ENCODE peak calls at places on chromosomes 1 and 21, in six cellular contexts. Z is brain microvascular endothelial cell, J is OCI-LY7, V is GM12878, C is mesothelial cell of epicardium, G is HFFc6. P is an unnamed sample.

GRCh38 chr1:1421147-1421906 is at the start of gene ANKRD65:
- DNase-seq in G (no peak), C (no peak), Z (no peak), V (no peak), J (no peak), P (no peak)

GRCh38 chr1:208252126-208252853 is 8.1 kb upstream of the PLXNA2 start:
- DNase-seq in Z (no peak), J (no peak), G (no peak), V (no peak), C (no peak), P (no peak)

GRCh38 chr1:156510709-156511108 is 10.1 kb upstream of the MEF2D start:
- DNase-seq in C (no peak), J (no peak), G (peak), Z (no peak), V (no peak), P (no peak)

GRCh38 chr1:203476223-203476622 is 617 bp downstream of the PRELP start:
- DNase-seq in C (no peak), Z (no peak), G (no peak), J (no peak), V (no peak), P (no peak)

GRCh38 chr21:45004059-45004422 is 64.2 kb downstream of the SLX9 start:
- DNase-seq in G (no peak), Z (no peak), J (no peak), V (no peak), C (no peak), P (no peak)

GRCh38 chr1:187270256-187270655 is 441.5 kb downstream of the PLA2G4A start:
- DNase-seq in J (no peak), Z (no peak), V (no peak), C (no peak), G (no peak), P (no peak)

GRCh38 chr1:242017580-242018233 is 18.8 kb upstream of the MAP1LC3C start:
- DNase-seq in V (no peak), G (no peak), Z (peak), C (no peak), J (peak), P (peak)

GRCh38 chr1:26434161-26434752 is 2.1 kb downstream of the DHDDS start:
- DNase-seq in Z (no peak), J (no peak), V (no peak), C (no peak), G (no peak), P (no peak)

GRCh38 chr1:43382027-43382771 is 7.4 kb downstream of the MED8 start:
- DNase-seq in J (no peak), V (no peak), G (no peak), Z (no peak), C (no peak), P (no peak)

GRCh38 chr21:29524055-29524454 is 225.3 kb downstream of the BACH1 start:
- DNase-seq in J (no peak), G (no peak), V (no peak), C (no peak), Z (no peak), P (no peak)

GRCh38 chr1:35825255-35825654 is 17.4 kb downstream of the AGO4 start:
- DNase-seq in J (no peak), V (no peak), Z (no peak), G (no peak), C (no peak), P (no peak)

GRCh38 chr1:116345830-116346229 is 27.2 kb upstream of the ATP1A1 start:
- DNase-seq in G (no peak), Z (no peak), V (no peak), J (peak), C (no peak), P (no peak)

GRCh38 chr21:41254090-41254700 is 62.4 kb upstream of the FAM3B start:
- DNase-seq in V (no peak), G (no peak), J (no peak), C (no peak), Z (no peak), P (no peak)

GRCh38 chr1:89882348-89883029 is 61.7 kb downstream of the LRRC8D start:
- DNase-seq in C (no peak), Z (no peak), G (no peak), V (no peak), J (no peak), P (no peak)

GRCh38 chr1:89523597-89524368 is 846 bp upstream of the LRRC8B start:
- DNase-seq in G (no peak), V (no peak), J (peak), C (no peak), Z (no peak), P (peak)

GRCh38 chr1:2025491-2025981 is 6.4 kb downstream of the GABRD start:
- DNase-seq in Z (no peak), V (no peak), J (no peak), G (no peak), C (no peak), P (no peak)

GRCh38 chr1:69814926-69815325 is 247.2 kb downstream of the LRRC7 start:
- DNase-seq in V (no peak), C (no peak), J (no peak), G (no peak), Z (no peak), P (no peak)

GRCh38 chr1:41573803-41574713 is 89.6 kb upstream of the EDN2 start:
- DNase-seq in Z (peak), V (peak), G (peak), C (peak), J (peak), P (peak)

GRCh38 chr1:113984710-113985109 is 5.4 kb downstream of the OLFML3 start:
- DNase-seq in J (no peak), G (no peak), C (no peak), Z (no peak), V (no peak), P (no peak)

GRCh38 chr21:15415541-15416261 is 314.1 kb upstream of the USP25 start:
- DNase-seq in J (no peak), G (no peak), C (no peak), V (no peak), Z (no peak), P (no peak)

GRCh38 chr1:247193958-247194357 is 22.1 kb upstream of the ZNF124 start:
- DNase-seq in C (no peak), G (no peak), V (no peak), J (no peak), Z (no peak), P (no peak)

GRCh38 chr1:77655431-77655974 is 27.0 kb downstream of the ZZZ3 start:
- DNase-seq in V (no peak), Z (no peak), C (no peak), G (no peak), J (no peak), P (no peak)

GRCh38 chr1:93672069-93672468 is 9.6 kb downstream of the BCAR3 start:
- DNase-seq in G (no peak), V (no peak), C (peak), Z (peak), J (no peak), P (no peak)

GRCh38 chr21:38843806-38844479 is 38.2 kb downstream of the ETS2 start:
- DNase-seq in C (no peak), G (peak), J (no peak), Z (peak), V (no peak), P (no peak)

GRCh38 chr1:44881011-44881632 is 38.1 kb upstream of the PTCH2 start:
- DNase-seq in V (no peak), G (peak), J (no peak), Z (peak), C (no peak), P (no peak)

GRCh38 chr21:42683371-42684108 is 30.1 kb downstream of the PDE9A start:
- DNase-seq in G (no peak), C (no peak), Z (no peak), V (no peak), J (no peak), P (no peak)

GRCh38 chr1:230157409-230158390 is 90.7 kb downstream of the GALNT2 start:
- DNase-seq in C (no peak), V (no peak), G (no peak), J (no peak), Z (no peak), P (no peak)

GRCh38 chr1:177820213-177820612 is 149.6 kb downstream of the SEC16B start:
- DNase-seq in C (no peak), Z (no peak), G (no peak), J (no peak), V (no peak), P (no peak)

GRCh38 chr1:183327429-183328290 is 90.5 kb downstream of the NMNAT2 start:
- DNase-seq in J (no peak), Z (no peak), G (no peak), V (no peak), C (no peak), P (no peak)

GRCh38 chr1:243680861-243681260 is 169.2 kb downstream of the AKT3 start:
- DNase-seq in G (no peak), V (no peak), C (no peak), Z (no peak), J (no peak), P (no peak)

GRCh38 chr21:43767980-43768867 is 7.9 kb downstream of the CSTB start:
- DNase-seq in V (no peak), J (no peak), Z (peak), G (peak), C (no peak), P (no peak)

GRCh38 chr21:45164838-45165237 is 90.5 kb downstream of the ADARB1 start:
- DNase-seq in Z (no peak), G (no peak), J (no peak), C (no peak), V (no peak), P (no peak)

GRCh38 chr1:100671604-100672003 is 47.9 kb upstream of the VCAM1 start:
- DNase-seq in Z (no peak), J (no peak), G (no peak), V (no peak), C (no peak), P (no peak)
- TF ChIP-seq CTCF in Z (peak), J (no peak), G (no peak), V (no peak), C (no peak), P (no peak)

GRCh38 chr1:210198840-210199239 is 33.8 kb upstream of the SERTAD4 start:
- DNase-seq in G (no peak), C (no peak), Z (no peak), J (no peak), V (no peak), P (no peak)

GRCh38 chr1:210201671-210202070 is 30.9 kb upstream of the SERTAD4 start:
- DNase-seq in C (no peak), G (peak), Z (no peak), V (no peak), J (no peak), P (no peak)

GRCh38 chr1:210195635-210196160 is 36.9 kb upstream of the SERTAD4 start:
- DNase-seq in Z (no peak), G (no peak), V (no peak), J (no peak), C (no peak), P (no peak)

GRCh38 chr1:210200090-210200736 is 32.4 kb upstream of the SERTAD4 start:
- DNase-seq in Z (no peak), C (no peak), G (no peak), V (no peak), J (no peak), P (no peak)
- TF ChIP-seq CTCF in Z (no peak), C (no peak), G (no peak), V (no peak), J (no peak), P (no peak)

DNA sequence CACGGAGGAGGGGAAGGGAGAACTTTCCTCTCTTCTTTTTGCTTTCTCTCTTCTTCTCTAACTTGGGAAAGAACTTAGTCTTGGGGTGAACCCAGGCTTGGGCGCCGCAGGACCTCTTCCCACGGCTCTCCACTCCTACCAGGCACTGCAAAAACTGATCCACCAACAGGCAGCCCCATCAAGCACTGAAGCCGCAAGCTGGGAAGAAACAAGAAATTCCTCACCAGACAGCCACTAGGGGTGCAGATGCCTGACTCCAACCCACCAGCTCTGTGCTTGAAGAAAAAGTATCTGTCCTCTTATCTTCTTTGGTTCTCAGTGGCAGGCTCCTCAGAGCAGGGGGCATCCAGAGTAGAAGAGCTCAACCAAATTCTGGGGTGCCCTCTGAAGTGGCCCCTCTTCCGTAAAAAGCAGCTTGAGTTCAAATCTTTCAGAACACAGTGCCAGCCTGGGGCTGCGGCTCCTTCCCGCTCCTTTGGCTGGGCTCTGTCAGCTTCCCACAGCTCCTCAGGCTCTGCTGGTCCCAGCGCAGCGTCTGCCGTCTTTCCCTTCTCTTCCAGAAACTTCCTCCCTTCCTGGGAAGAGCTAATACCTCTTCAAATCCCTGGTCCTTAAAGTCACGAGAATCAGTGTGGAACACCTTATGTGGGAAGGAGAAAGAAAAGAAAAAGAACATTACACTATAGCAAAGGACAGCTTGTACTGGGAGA is 2.4 kb downstream of the SLC41A1 start:
- DNase-seq in J (peak), G (no peak), V (no peak), C (no peak), Z (peak), P (no peak)
- TF ChIP-seq CTCF in J (peak), G (peak), V (no peak), C (no peak), Z (peak), P (no peak)

DNA sequence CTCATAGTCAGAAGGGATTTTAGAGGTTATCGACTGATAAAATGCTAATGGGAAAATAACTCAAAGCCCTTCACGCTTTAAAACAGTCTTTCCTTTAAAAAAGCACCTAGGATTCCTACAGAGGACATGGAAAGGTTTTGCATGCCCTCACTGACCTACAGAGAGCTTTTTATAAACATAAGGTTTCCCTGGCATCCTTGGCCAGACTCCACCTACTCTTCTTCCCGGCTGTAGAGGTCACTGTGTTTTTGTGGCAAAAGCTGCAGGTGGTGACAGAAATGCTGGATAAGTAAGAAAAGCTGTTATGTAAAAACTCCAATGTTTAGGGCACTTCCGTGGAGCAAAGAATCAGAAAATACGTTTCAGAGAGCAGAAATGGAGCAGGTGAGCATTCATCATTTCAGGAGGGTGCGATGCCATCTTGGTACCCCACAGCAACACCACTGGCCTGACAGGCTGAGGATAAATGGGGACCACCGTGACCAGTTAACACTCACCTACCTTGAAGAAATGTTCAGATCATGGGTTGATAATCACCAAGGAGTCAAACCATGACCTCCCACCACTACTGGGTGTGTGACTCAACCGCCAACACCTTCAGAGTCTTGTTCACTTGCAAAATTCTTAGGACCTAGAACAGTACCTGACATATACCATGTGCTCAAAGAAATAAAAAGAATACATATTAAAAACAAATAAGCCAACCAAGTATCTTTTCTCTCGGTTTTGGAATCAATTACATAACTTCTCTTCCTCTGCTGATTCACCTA is 46.6 kb downstream of the SSBP3 start:
- DNase-seq in V (no peak), G (no peak), J (no peak), Z (no peak), C (no peak), P (no peak)
- TF ChIP-seq CTCF in V (no peak), G (no peak), J (peak), Z (peak), C (no peak), P (no peak)

DNA sequence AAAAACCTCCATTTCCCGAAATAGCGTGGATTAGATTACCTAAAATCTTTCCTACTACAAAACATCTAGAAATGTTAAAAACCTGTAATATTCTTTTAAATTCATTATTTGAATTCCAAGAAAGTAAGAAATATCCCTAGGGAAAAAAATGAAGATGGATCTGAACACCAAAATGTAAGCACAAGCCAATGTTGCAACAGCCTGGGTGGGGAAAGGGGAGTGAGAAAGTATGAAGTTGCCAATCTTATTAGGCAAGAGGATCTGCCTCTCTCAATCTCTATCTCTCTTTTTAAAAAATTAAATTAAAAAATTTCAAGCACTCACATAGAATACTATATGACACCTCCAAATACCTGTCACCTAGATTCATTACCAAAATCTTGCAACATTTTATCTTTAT is 74.9 kb upstream of the IRF2BP2 start:
- DNase-seq in J (no peak), G (no peak), Z (no peak), C (no peak), V (no peak), P (no peak)
- TF ChIP-seq CTCF in J (no peak), G (no peak), Z (no peak), C (no peak), V (no peak), P (no peak)